ENCODE peak calls at places on chromosome 6, in four cellular contexts. One of them, this sample, is unnamed.

GRCh38 chr6:6793388-6794250 is 205.1 kb downstream of the LY86 start:
- DNase-seq in fibroblast of lung: no peak
- DNase-seq in PC-3: no peak
- DNase-seq in thyroid gland: no peak
- DNase-seq in this sample: peak; percentile 80

GRCh38 chr6:156791261-156791850 is 14.2 kb downstream of the ARID1B start:
- DNase-seq in fibroblast of lung: peak; percentile 62
- DNase-seq in PC-3: no peak
- DNase-seq in thyroid gland: peak; percentile 29
- DNase-seq in this sample: no peak

GRCh38 chr6:37636112-37636511 is 61.6 kb downstream of the MDGA1 start:
- DNase-seq in fibroblast of lung: no peak
- DNase-seq in PC-3: no peak
- DNase-seq in thyroid gland: no peak
- DNase-seq in this sample: no peak

GRCh38 chr6:100768816-100769351 is 112.2 kb downstream of the ASCC3 start:
- DNase-seq in fibroblast of lung: no peak
- DNase-seq in PC-3: no peak
- DNase-seq in thyroid gland: no peak
- DNase-seq in this sample: no peak

GRCh38 chr6:39769012-39769411 is 23.2 kb upstream of the DAAM2 start:
- DNase-seq in fibroblast of lung: no peak
- DNase-seq in PC-3: no peak
- DNase-seq in thyroid gland: no peak
- DNase-seq in this sample: no peak

GRCh38 chr6:151773382-151773781 is 34.1 kb upstream of the ESR1 start:
- DNase-seq in fibroblast of lung: no peak
- DNase-seq in PC-3: peak; percentile 48
- DNase-seq in thyroid gland: no peak
- DNase-seq in this sample: no peak

GRCh38 chr6:105608711-105609374 is 206.0 kb upstream of the PREP start:
- DNase-seq in fibroblast of lung: peak; percentile 98
- DNase-seq in PC-3: peak; percentile 84
- DNase-seq in thyroid gland: no peak
- DNase-seq in this sample: no peak

GRCh38 chr6:130421567-130421966 is 55.8 kb downstream of the TMEM200A start:
- DNase-seq in fibroblast of lung: peak; percentile 92
- DNase-seq in PC-3: no peak
- DNase-seq in thyroid gland: no peak
- DNase-seq in this sample: no peak

GRCh38 chr6:128415387-128415786 is 105.0 kb downstream of the PTPRK start:
- DNase-seq in fibroblast of lung: no peak
- DNase-seq in PC-3: no peak
- DNase-seq in thyroid gland: no peak
- DNase-seq in this sample: no peak

GRCh38 chr6:52087498-52087999 is at the start of gene PKHD1:
- DNase-seq in fibroblast of lung: no peak
- DNase-seq in PC-3: peak; percentile 79
- DNase-seq in thyroid gland: no peak
- DNase-seq in this sample: no peak

GRCh38 chr6:80605165-80605989 is 498.9 kb downstream of the BCKDHB start:
- DNase-seq in fibroblast of lung: peak; percentile 53
- DNase-seq in PC-3: peak; percentile 58
- DNase-seq in thyroid gland: no peak
- DNase-seq in this sample: no peak

GRCh38 chr6:2916354-2916925 is 13.3 kb upstream of the SERPINB9 start:
- DNase-seq in fibroblast of lung: no peak
- DNase-seq in PC-3: no peak
- DNase-seq in thyroid gland: no peak
- DNase-seq in this sample: no peak

GRCh38 chr6:119119989-119120388 is 41.5 kb upstream of the FAM184A start:
- DNase-seq in fibroblast of lung: peak; percentile 77
- DNase-seq in PC-3: peak; percentile 15
- DNase-seq in thyroid gland: no peak
- DNase-seq in this sample: peak; percentile 74

GRCh38 chr6:100808638-100809275 is 72.4 kb downstream of the ASCC3 start:
- DNase-seq in fibroblast of lung: peak; percentile 68
- DNase-seq in PC-3: peak; percentile 46
- DNase-seq in thyroid gland: no peak
- DNase-seq in this sample: no peak

GRCh38 chr6:169561665-169562064 is 140.2 kb downstream of the WDR27 start:
- DNase-seq in fibroblast of lung: no peak
- DNase-seq in PC-3: no peak
- DNase-seq in thyroid gland: no peak
- DNase-seq in this sample: no peak

GRCh38 chr6:169567809-169568208 is 134.0 kb downstream of the WDR27 start:
- DNase-seq in fibroblast of lung: no peak
- DNase-seq in PC-3: no peak
- DNase-seq in thyroid gland: no peak
- DNase-seq in this sample: no peak

GRCh38 chr6:169566319-169566718 is 135.5 kb downstream of the WDR27 start:
- DNase-seq in fibroblast of lung: no peak
- DNase-seq in PC-3: no peak
- DNase-seq in thyroid gland: no peak
- DNase-seq in this sample: no peak

GRCh38 chr6:169566961-169567360 is 134.9 kb downstream of the WDR27 start:
- DNase-seq in fibroblast of lung: no peak
- DNase-seq in PC-3: no peak
- DNase-seq in thyroid gland: no peak
- DNase-seq in this sample: no peak

GRCh38 chr6:169564453-169565240 is 137.2 kb downstream of the WDR27 start:
- DNase-seq in fibroblast of lung: no peak
- DNase-seq in PC-3: no peak
- DNase-seq in thyroid gland: no peak
- DNase-seq in this sample: no peak
- TF ChIP-seq CTCF in fibroblast of lung: no peak
- TF ChIP-seq CTCF in PC-3: no peak
- TF ChIP-seq CTCF in thyroid gland: no peak
- TF ChIP-seq CTCF in this sample: no peak

DNA sequence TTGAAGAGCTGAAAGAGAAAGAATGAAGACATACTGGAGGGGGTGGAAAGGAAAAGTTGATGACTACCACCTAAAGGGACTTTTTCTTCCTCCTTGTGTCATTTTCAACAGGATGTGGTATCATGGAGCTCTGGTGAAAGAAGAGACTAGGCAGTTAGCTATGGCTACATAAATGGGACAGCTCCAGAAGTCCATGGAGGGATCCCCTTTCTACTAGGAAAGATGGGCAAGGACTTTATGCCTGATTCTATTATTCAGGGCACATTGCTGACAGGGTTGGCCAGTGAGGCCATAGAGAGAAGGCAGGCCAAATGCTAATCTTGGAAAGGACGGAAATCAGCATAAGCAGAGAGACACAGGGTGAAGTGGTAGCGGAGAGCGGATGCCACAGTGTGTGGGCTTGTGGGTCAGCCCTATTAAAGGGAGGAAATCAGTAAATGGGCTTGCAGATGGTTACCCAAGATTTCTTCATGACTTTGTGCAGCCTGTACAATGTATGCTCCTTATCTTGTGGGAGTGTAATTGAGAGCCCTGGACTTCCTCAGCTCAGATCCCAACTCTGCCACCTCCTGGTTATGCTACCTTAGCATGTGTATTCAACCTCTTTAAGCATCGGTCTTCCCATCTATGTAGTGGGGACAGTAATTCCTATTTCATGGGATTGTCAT is 77.4 kb upstream of the TMEM170B start:
- DNase-seq in fibroblast of lung: peak; percentile 23
- DNase-seq in PC-3: peak; percentile 31
- DNase-seq in thyroid gland: no peak
- DNase-seq in this sample: no peak
- TF ChIP-seq CTCF in fibroblast of lung: no peak
- TF ChIP-seq CTCF in PC-3: peak; percentile 33
- TF ChIP-seq CTCF in thyroid gland: peak; percentile 24
- TF ChIP-seq CTCF in this sample: no peak

GRCh38 chr6:36075656-36076055 is 48.0 kb downstream of the MAPK14 start:
- DNase-seq in fibroblast of lung: no peak
- DNase-seq in PC-3: peak; percentile 30
- DNase-seq in thyroid gland: no peak
- DNase-seq in this sample: no peak
- TF ChIP-seq CTCF in fibroblast of lung: no peak
- TF ChIP-seq CTCF in PC-3: peak; percentile 64
- TF ChIP-seq CTCF in thyroid gland: no peak
- TF ChIP-seq CTCF in this sample: peak; percentile 32

GRCh38 chr6:14510038-14510437 is 392.5 kb downstream of the CD83 start:
- DNase-seq in fibroblast of lung: no peak
- DNase-seq in PC-3: no peak
- DNase-seq in thyroid gland: peak; percentile 14
- DNase-seq in this sample: no peak
- TF ChIP-seq CTCF in fibroblast of lung: peak; percentile 16
- TF ChIP-seq CTCF in PC-3: peak; percentile 37
- TF ChIP-seq CTCF in thyroid gland: peak; percentile 41
- TF ChIP-seq CTCF in this sample: no peak

GRCh38 chr6:165049362-165049761 is 260.0 kb downstream of the C6orf118 start:
- DNase-seq in fibroblast of lung: peak; percentile 25
- DNase-seq in PC-3: peak; percentile 60
- DNase-seq in thyroid gland: peak; percentile 10
- DNase-seq in this sample: no peak
- TF ChIP-seq CTCF in fibroblast of lung: no peak
- TF ChIP-seq CTCF in PC-3: peak; percentile 75
- TF ChIP-seq CTCF in thyroid gland: no peak
- TF ChIP-seq CTCF in this sample: peak; percentile 27

GRCh38 chr6:41692735-41693134 is 42.7 kb downstream of the TFEB start:
- DNase-seq in fibroblast of lung: no peak
- DNase-seq in PC-3: no peak
- DNase-seq in thyroid gland: no peak
- DNase-seq in this sample: no peak
- TF ChIP-seq CTCF in fibroblast of lung: no peak
- TF ChIP-seq CTCF in PC-3: no peak
- TF ChIP-seq CTCF in thyroid gland: no peak
- TF ChIP-seq CTCF in this sample: no peak

GRCh38 chr6:85824329-85824728 is 181.6 kb upstream of the SYNCRIP start:
- DNase-seq in fibroblast of lung: no peak
- DNase-seq in PC-3: no peak
- DNase-seq in thyroid gland: no peak
- DNase-seq in this sample: no peak
- TF ChIP-seq CTCF in fibroblast of lung: no peak
- TF ChIP-seq CTCF in PC-3: no peak
- TF ChIP-seq CTCF in thyroid gland: no peak
- TF ChIP-seq CTCF in this sample: no peak

GRCh38 chr6:5379647-5380242 is 118.4 kb downstream of the FARS2 start:
- DNase-seq in fibroblast of lung: no peak
- DNase-seq in PC-3: peak; percentile 78
- DNase-seq in thyroid gland: no peak
- DNase-seq in this sample: no peak
- TF ChIP-seq CTCF in fibroblast of lung: peak; percentile 81
- TF ChIP-seq CTCF in PC-3: peak; percentile 82
- TF ChIP-seq CTCF in thyroid gland: no peak
- TF ChIP-seq CTCF in this sample: peak; percentile 76

This sample was measured in CD14-positive monocyte.